ENCODE peak calls at places on chromosomes 11 and 22, in six cellular contexts. One of them, this sample, is unnamed.

GRCh38 chr11:71342951-71343827 is 90.8 kb upstream of the SHANK2 start:
- DNase-seq in cardiac fibroblast: peak
- DNase-seq in ovary: no peak
- DNase-seq in AG04450: no peak
- DNase-seq in mammary epithelial cell: peak
- DNase-seq in Peyer's patch: peak
- DNase-seq in this sample: peak

GRCh38 chr22:22110548-22111266 is 128.1 kb upstream of the TOP3B start:
- DNase-seq in AG04450: peak
- DNase-seq in Peyer's patch: peak
- DNase-seq in ovary: peak
- DNase-seq in cardiac fibroblast: peak
- DNase-seq in mammary epithelial cell: peak
- DNase-seq in this sample: peak

GRCh38 chr22:31346733-31347250 is 646 bp upstream of the PATZ1 start:
- DNase-seq in cardiac fibroblast: peak
- DNase-seq in AG04450: no peak
- DNase-seq in ovary: peak
- DNase-seq in mammary epithelial cell: peak
- DNase-seq in Peyer's patch: peak
- DNase-seq in this sample: peak

GRCh38 chr11:6531267-6531752 is 34.2 kb downstream of the DNHD1 start:
- DNase-seq in AG04450: no peak
- DNase-seq in mammary epithelial cell: peak
- DNase-seq in ovary: no peak
- DNase-seq in cardiac fibroblast: peak
- DNase-seq in Peyer's patch: no peak
- DNase-seq in this sample: peak

GRCh38 chr22:29102300-29102699 is 29.5 kb downstream of the KREMEN1 start:
- DNase-seq in Peyer's patch: no peak
- DNase-seq in cardiac fibroblast: no peak
- DNase-seq in ovary: no peak
- DNase-seq in mammary epithelial cell: no peak
- DNase-seq in AG04450: no peak
- DNase-seq in this sample: no peak

GRCh38 chr11:36306888-36307287 is 10.8 kb downstream of the PRR5L start:
- DNase-seq in ovary: no peak
- DNase-seq in Peyer's patch: no peak
- DNase-seq in AG04450: no peak
- DNase-seq in mammary epithelial cell: no peak
- DNase-seq in cardiac fibroblast: peak
- DNase-seq in this sample: peak

GRCh38 chr11:116578971-116579687 is 193.7 kb downstream of the BUD13 start:
- DNase-seq in ovary: peak
- DNase-seq in mammary epithelial cell: no peak
- DNase-seq in cardiac fibroblast: no peak
- DNase-seq in Peyer's patch: no peak
- DNase-seq in AG04450: no peak
- DNase-seq in this sample: no peak

GRCh38 chr22:30309981-30310672 is 16.6 kb downstream of the TBC1D10A start:
- DNase-seq in ovary: no peak
- DNase-seq in AG04450: no peak
- DNase-seq in mammary epithelial cell: no peak
- DNase-seq in cardiac fibroblast: no peak
- DNase-seq in Peyer's patch: peak
- DNase-seq in this sample: peak

GRCh38 chr11:85346484-85346883 is 280.7 kb downstream of the DLG2 start:
- DNase-seq in ovary: no peak
- DNase-seq in cardiac fibroblast: no peak
- DNase-seq in AG04450: no peak
- DNase-seq in mammary epithelial cell: no peak
- DNase-seq in Peyer's patch: no peak
- DNase-seq in this sample: no peak

GRCh38 chr11:8206251-8207079 is 37.6 kb upstream of the RIC3 start:
- DNase-seq in cardiac fibroblast: no peak
- DNase-seq in mammary epithelial cell: no peak
- DNase-seq in ovary: no peak
- DNase-seq in AG04450: no peak
- DNase-seq in Peyer's patch: peak
- DNase-seq in this sample: no peak

GRCh38 chr11:97570636-97571035 is 1180.8 kb downstream of the JRKL start:
- DNase-seq in ovary: no peak
- DNase-seq in Peyer's patch: no peak
- DNase-seq in mammary epithelial cell: no peak
- DNase-seq in AG04450: no peak
- DNase-seq in cardiac fibroblast: no peak
- DNase-seq in this sample: no peak

GRCh38 chr11:57335023-57335342 is 709 bp downstream of the SSRP1 start:
- DNase-seq in cardiac fibroblast: no peak
- DNase-seq in mammary epithelial cell: no peak
- DNase-seq in ovary: no peak
- DNase-seq in Peyer's patch: no peak
- DNase-seq in AG04450: no peak
- DNase-seq in this sample: no peak

GRCh38 chr22:23376256-23376655 is 195.9 kb downstream of the BCR start:
- DNase-seq in Peyer's patch: peak
- DNase-seq in ovary: no peak
- DNase-seq in mammary epithelial cell: peak
- DNase-seq in cardiac fibroblast: peak
- DNase-seq in AG04450: no peak
- DNase-seq in this sample: peak

GRCh38 chr11:105862736-105863367 is 159.2 kb downstream of the MSANTD4 start:
- DNase-seq in AG04450: peak
- DNase-seq in Peyer's patch: no peak
- DNase-seq in mammary epithelial cell: peak
- DNase-seq in ovary: no peak
- DNase-seq in cardiac fibroblast: peak
- DNase-seq in this sample: peak

GRCh38 chr11:121524233-121524631 is 71.5 kb upstream of the SORL1-AS1 start:
- DNase-seq in ovary: no peak
- DNase-seq in AG04450: no peak
- DNase-seq in mammary epithelial cell: no peak
- DNase-seq in Peyer's patch: no peak
- DNase-seq in cardiac fibroblast: no peak
- DNase-seq in this sample: no peak

GRCh38 chr11:117874253-117874909 is 2.1 kb downstream of the FXYD6 start:
- DNase-seq in cardiac fibroblast: no peak
- DNase-seq in AG04450: no peak
- DNase-seq in Peyer's patch: no peak
- DNase-seq in mammary epithelial cell: no peak
- DNase-seq in ovary: no peak
- DNase-seq in this sample: no peak

GRCh38 chr11:70297341-70297740 is 26.9 kb downstream of the PPFIA1 start:
- DNase-seq in mammary epithelial cell: peak
- DNase-seq in cardiac fibroblast: peak
- DNase-seq in AG04450: no peak
- DNase-seq in Peyer's patch: no peak
- DNase-seq in ovary: no peak
- DNase-seq in this sample: peak

GRCh38 chr11:67304511-67305113 is 1.3 kb downstream of the SSH3 start:
- DNase-seq in ovary: no peak
- DNase-seq in cardiac fibroblast: no peak
- DNase-seq in mammary epithelial cell: no peak
- DNase-seq in AG04450: no peak
- DNase-seq in Peyer's patch: no peak
- DNase-seq in this sample: no peak

GRCh38 chr22:50009765-50010675 is 2.5 kb downstream of the IL17REL start:
- DNase-seq in AG04450: no peak
- DNase-seq in mammary epithelial cell: no peak
- DNase-seq in ovary: peak
- DNase-seq in cardiac fibroblast: no peak
- DNase-seq in Peyer's patch: peak
- DNase-seq in this sample: no peak

GRCh38 chr22:27286711-27287110 is 514.8 kb downstream of the MN1 start:
- DNase-seq in cardiac fibroblast: no peak
- DNase-seq in AG04450: no peak
- DNase-seq in mammary epithelial cell: no peak
- DNase-seq in Peyer's patch: no peak
- DNase-seq in ovary: no peak
- DNase-seq in this sample: no peak

GRCh38 chr22:27801616-27802388 is at the start of gene MN1:
- DNase-seq in mammary epithelial cell: peak
- DNase-seq in Peyer's patch: peak
- DNase-seq in ovary: peak
- DNase-seq in cardiac fibroblast: peak
- DNase-seq in AG04450: no peak
- DNase-seq in this sample: peak

GRCh38 chr22:20805972-20806471 is 32.1 kb downstream of the SERPIND1 start:
- DNase-seq in AG04450: no peak
- DNase-seq in ovary: no peak
- DNase-seq in Peyer's patch: peak
- DNase-seq in cardiac fibroblast: peak
- DNase-seq in mammary epithelial cell: no peak
- DNase-seq in this sample: peak

GRCh38 chr11:66861774-66862558 is 5.1 kb downstream of the LRFN4 start:
- DNase-seq in Peyer's patch: no peak
- DNase-seq in cardiac fibroblast: no peak
- DNase-seq in ovary: no peak
- DNase-seq in AG04450: no peak
- DNase-seq in mammary epithelial cell: no peak
- DNase-seq in this sample: no peak

GRCh38 chr11:67674442-67674871 is at the start of gene ALDH3B2:
- DNase-seq in AG04450: no peak
- DNase-seq in Peyer's patch: no peak
- DNase-seq in cardiac fibroblast: no peak
- DNase-seq in mammary epithelial cell: peak
- DNase-seq in ovary: no peak
- DNase-seq in this sample: no peak

DNA sequence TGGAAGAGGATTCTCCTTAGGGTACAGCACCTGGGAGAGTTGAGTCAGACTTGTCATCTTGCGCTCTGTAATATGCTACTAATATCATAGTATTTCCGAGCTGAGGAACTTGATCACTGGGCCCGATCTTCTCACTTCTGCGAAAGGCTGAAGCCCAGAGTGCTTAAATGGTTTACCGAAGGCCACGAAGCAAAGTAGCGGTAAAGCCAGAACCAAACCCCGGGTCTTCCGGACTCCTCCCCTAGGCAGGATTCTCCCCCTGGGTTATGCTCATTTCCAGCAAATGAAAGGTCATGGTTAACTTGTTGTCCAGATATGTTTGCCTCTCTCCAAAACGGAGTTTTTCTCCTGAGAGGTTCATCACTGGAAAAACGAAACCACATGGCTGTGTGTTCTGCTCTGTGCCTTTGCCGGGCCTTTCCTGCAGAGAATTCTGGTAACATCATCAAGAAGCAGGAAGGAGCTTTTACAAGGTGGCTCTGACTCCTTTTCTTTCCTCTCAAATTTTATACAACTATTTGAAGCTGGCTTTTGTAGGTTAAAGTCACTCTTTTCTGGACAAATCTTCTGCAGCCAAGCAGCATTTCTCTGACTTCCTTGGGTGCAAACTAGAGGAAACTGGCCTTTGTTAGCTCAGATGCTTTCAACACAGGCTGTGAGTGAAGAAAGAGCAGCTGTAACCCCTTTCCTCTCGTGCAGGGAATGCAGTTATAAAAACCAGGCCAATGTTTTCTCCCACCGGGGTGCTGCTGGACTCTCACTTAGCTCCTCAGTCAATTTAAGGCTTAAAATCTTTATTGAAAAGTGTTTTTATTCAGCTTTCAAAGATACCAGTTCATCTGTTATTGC is 35.5 kb downstream of the UBASH3B start:
- DNase-seq in mammary epithelial cell: no peak
- DNase-seq in Peyer's patch: no peak
- DNase-seq in cardiac fibroblast: peak
- DNase-seq in AG04450: no peak
- DNase-seq in ovary: no peak
- DNase-seq in this sample: peak
- H3K4me3 ChIP-seq in mammary epithelial cell: no peak
- H3K4me3 ChIP-seq in Peyer's patch: no peak
- H3K4me3 ChIP-seq in cardiac fibroblast: peak
- H3K4me3 ChIP-seq in AG04450: peak
- H3K4me3 ChIP-seq in ovary: no peak
- H3K4me3 ChIP-seq in this sample: no peak

GRCh38 chr11:108786281-108786990 is 121.6 kb downstream of the DDX10 start:
- DNase-seq in AG04450: no peak
- DNase-seq in Peyer's patch: no peak
- DNase-seq in cardiac fibroblast: no peak
- DNase-seq in ovary: no peak
- DNase-seq in mammary epithelial cell: peak
- DNase-seq in this sample: no peak

GRCh38 chr11:108793138-108793537 is 128.3 kb downstream of the DDX10 start:
- DNase-seq in Peyer's patch: no peak
- DNase-seq in mammary epithelial cell: no peak
- DNase-seq in cardiac fibroblast: no peak
- DNase-seq in ovary: no peak
- DNase-seq in AG04450: no peak
- DNase-seq in this sample: no peak

GRCh38 chr11:108787105-108787504 is 122.2 kb downstream of the DDX10 start:
- DNase-seq in mammary epithelial cell: no peak
- DNase-seq in cardiac fibroblast: no peak
- DNase-seq in Peyer's patch: no peak
- DNase-seq in ovary: no peak
- DNase-seq in AG04450: no peak
- DNase-seq in this sample: peak

GRCh38 chr11:108790501-108791299 is 125.8 kb downstream of the DDX10 start:
- DNase-seq in mammary epithelial cell: no peak
- DNase-seq in ovary: no peak
- DNase-seq in cardiac fibroblast: no peak
- DNase-seq in Peyer's patch: no peak
- DNase-seq in AG04450: no peak
- DNase-seq in this sample: no peak

GRCh38 chr11:108788565-108789199 is 123.8 kb downstream of the DDX10 start:
- DNase-seq in cardiac fibroblast: peak
- DNase-seq in ovary: no peak
- DNase-seq in Peyer's patch: no peak
- DNase-seq in mammary epithelial cell: peak
- DNase-seq in AG04450: no peak
- DNase-seq in this sample: peak
- TF ChIP-seq CTCF in cardiac fibroblast: peak
- TF ChIP-seq CTCF in ovary: no peak
- TF ChIP-seq CTCF in Peyer's patch: peak
- TF ChIP-seq CTCF in mammary epithelial cell: peak
- TF ChIP-seq CTCF in AG04450: peak
- TF ChIP-seq CTCF in this sample: peak

GRCh38 chr11:62775646-62776045 is 4.5 kb downstream of the TAF6L start:
- DNase-seq in mammary epithelial cell: no peak
- DNase-seq in AG04450: no peak
- DNase-seq in cardiac fibroblast: no peak
- DNase-seq in Peyer's patch: no peak
- DNase-seq in ovary: no peak
- DNase-seq in this sample: no peak

GRCh38 chr11:62774407-62774806 is 3.2 kb downstream of the TAF6L start:
- DNase-seq in mammary epithelial cell: no peak
- DNase-seq in Peyer's patch: no peak
- DNase-seq in ovary: no peak
- DNase-seq in cardiac fibroblast: no peak
- DNase-seq in AG04450: no peak
- DNase-seq in this sample: no peak

GRCh38 chr11:62771144-62772021 is at the start of gene TAF6L:
- DNase-seq in mammary epithelial cell: peak
- DNase-seq in cardiac fibroblast: peak
- DNase-seq in AG04450: peak
- DNase-seq in ovary: peak
- DNase-seq in Peyer's patch: peak
- DNase-seq in this sample: peak

GRCh38 chr11:62770778-62771143 is 435 bp upstream of the TAF6L start:
- DNase-seq in mammary epithelial cell: no peak
- DNase-seq in AG04450: no peak
- DNase-seq in ovary: no peak
- DNase-seq in cardiac fibroblast: no peak
- DNase-seq in Peyer's patch: peak
- DNase-seq in this sample: peak
- H3K4me3 ChIP-seq in mammary epithelial cell: peak
- H3K4me3 ChIP-seq in AG04450: peak
- H3K4me3 ChIP-seq in ovary: peak
- H3K4me3 ChIP-seq in cardiac fibroblast: peak
- H3K4me3 ChIP-seq in Peyer's patch: peak
- H3K4me3 ChIP-seq in this sample: peak

GRCh38 chr22:42990131-42990838 is 24.7 kb downstream of the PACSIN2 start:
- DNase-seq in cardiac fibroblast: peak
- DNase-seq in mammary epithelial cell: peak
- DNase-seq in Peyer's patch: peak
- DNase-seq in AG04450: no peak
- DNase-seq in ovary: no peak
- DNase-seq in this sample: peak
- TF ChIP-seq CTCF in cardiac fibroblast: peak
- TF ChIP-seq CTCF in mammary epithelial cell: peak
- TF ChIP-seq CTCF in Peyer's patch: no peak
- TF ChIP-seq CTCF in AG04450: peak
- TF ChIP-seq CTCF in ovary: no peak
- TF ChIP-seq CTCF in this sample: peak